ENCODE peak calls at places on chromosomes 7 and 10, in seven cellular contexts. S, Q, C, B, R, D and T are unnamed samples.

GRCh38 chr7:80584778-80585177 is 53.7 kb upstream of the CD36 start:
- DNase-seq in S (no peak), Q (no peak), C (peak), B (peak), R (peak), D (no peak), T (no peak)

GRCh38 chr10:123180691-123181090 is 26.5 kb downstream of the BUB3 start:
- DNase-seq in S (no peak), Q (no peak), C (no peak), B (no peak), R (no peak), D (no peak), T (no peak)

GRCh38 chr7:78765985-78766729 is 687.3 kb downstream of the MAGI2 start:
- DNase-seq in S (no peak), Q (no peak), C (no peak), B (no peak), R (no peak), D (no peak), T (no peak)

GRCh38 chr7:45506059-45506458 is 68.1 kb upstream of the ADCY1 start:
- DNase-seq in S (no peak), Q (no peak), C (no peak), B (no peak), R (no peak), D (no peak), T (no peak)

GRCh38 chr7:46215987-46216567 is 295.0 kb upstream of the IGFBP3 start:
- DNase-seq in S (no peak), Q (peak), C (no peak), B (peak), R (no peak), D (peak), T (no peak)

GRCh38 chr7:151179946-151180345 is 7.1 kb downstream of the ASB10 start:
- DNase-seq in S (no peak), Q (no peak), C (no peak), B (no peak), R (no peak), D (no peak), T (no peak)

GRCh38 chr7:81769891-81770818 is at the start of gene HGF:
- DNase-seq in S (no peak), Q (peak), C (peak), B (no peak), R (no peak), D (peak), T (no peak)

GRCh38 chr7:123665157-123665556 is 9.5 kb downstream of the LMOD2 start:
- DNase-seq in S (no peak), Q (no peak), C (no peak), B (no peak), R (no peak), D (no peak), T (peak)

GRCh38 chr7:51446356-51446755 is 129.7 kb upstream of the COBL start:
- DNase-seq in S (no peak), Q (no peak), C (no peak), B (no peak), R (no peak), D (no peak), T (no peak)

GRCh38 chr7:47602272-47603004 is 20.5 kb upstream of the TNS3 start:
- DNase-seq in S (no peak), Q (no peak), C (peak), B (no peak), R (peak), D (no peak), T (no peak)